ENCODE peak calls at places on chromosomes 4 and X, in five cellular contexts. One of them, this sample, is unnamed.

GRCh38 chr4:188015025-188015778 is 19.6 kb downstream of the ZFP42 start:
- DNase-seq in HepG2: no peak
- DNase-seq in GM12878: no peak
- DNase-seq in SK-N-SH: no peak
- DNase-seq in K562: no peak
- DNase-seq in this sample: no peak

GRCh38 chr4:52788806-52789205 is 37.6 kb upstream of the ERVMER34-1 start:
- DNase-seq in HepG2: no peak
- DNase-seq in GM12878: no peak
- DNase-seq in SK-N-SH: no peak
- DNase-seq in K562: no peak
- DNase-seq in this sample: no peak

GRCh38 chrX:103464774-103465117 is 54.5 kb downstream of the RAB40A start:
- DNase-seq in HepG2: peak
- DNase-seq in GM12878: peak
- DNase-seq in SK-N-SH: peak
- DNase-seq in K562: peak
- DNase-seq in this sample: peak

GRCh38 chr4:4859010-4859798 is at the start of gene MSX1:
- DNase-seq in HepG2: peak
- DNase-seq in GM12878: no peak
- DNase-seq in SK-N-SH: peak
- DNase-seq in K562: peak
- DNase-seq in this sample: peak

GRCh38 chrX:118179161-118179560 is 62.6 kb upstream of the KLHL13 start:
- DNase-seq in HepG2: no peak
- DNase-seq in GM12878: no peak
- DNase-seq in SK-N-SH: no peak
- DNase-seq in K562: no peak
- DNase-seq in this sample: no peak

GRCh38 chrX:114976321-114976720 is 41.1 kb downstream of the IL13RA2 start:
- DNase-seq in HepG2: no peak
- DNase-seq in GM12878: no peak
- DNase-seq in SK-N-SH: no peak
- DNase-seq in K562: no peak
- DNase-seq in this sample: no peak

GRCh38 chrX:1468250-1468772 is 15.6 kb upstream of the ASMTL start:
- DNase-seq in HepG2: no peak
- DNase-seq in GM12878: peak
- DNase-seq in SK-N-SH: no peak
- DNase-seq in K562: no peak
- DNase-seq in this sample: peak

GRCh38 chrX:45566456-45566855 is 365.8 kb upstream of the DIPK2B start:
- DNase-seq in HepG2: no peak
- DNase-seq in GM12878: no peak
- DNase-seq in SK-N-SH: no peak
- DNase-seq in K562: no peak
- DNase-seq in this sample: no peak

GRCh38 chr4:182339246-182339645 is 96.0 kb downstream of the TENM3 start:
- DNase-seq in HepG2: no peak
- DNase-seq in GM12878: no peak
- DNase-seq in SK-N-SH: no peak
- DNase-seq in K562: no peak
- DNase-seq in this sample: no peak

GRCh38 chrX:57918750-57919436 is 8.6 kb upstream of the ZXDA start:
- DNase-seq in HepG2: peak
- DNase-seq in GM12878: no peak
- DNase-seq in SK-N-SH: peak
- DNase-seq in K562: peak
- DNase-seq in this sample: no peak

GRCh38 chr4:3324093-3324815 is 31.4 kb downstream of the RGS12 start:
- DNase-seq in HepG2: no peak
- DNase-seq in GM12878: no peak
- DNase-seq in SK-N-SH: no peak
- DNase-seq in K562: peak
- DNase-seq in this sample: no peak

GRCh38 chr4:77920371-77920770 is 57.7 kb downstream of the MRPL1 start:
- DNase-seq in HepG2: no peak
- DNase-seq in GM12878: no peak
- DNase-seq in SK-N-SH: no peak
- DNase-seq in K562: no peak
- DNase-seq in this sample: no peak

GRCh38 chrX:74423289-74423985 is 2.1 kb downstream of the SLC16A2 start:
- DNase-seq in HepG2: no peak
- DNase-seq in GM12878: no peak
- DNase-seq in SK-N-SH: no peak
- DNase-seq in K562: no peak
- DNase-seq in this sample: no peak

GRCh38 chr4:184437988-184438774 is 36.2 kb downstream of the IRF2 start:
- DNase-seq in HepG2: no peak
- DNase-seq in GM12878: no peak
- DNase-seq in SK-N-SH: no peak
- DNase-seq in K562: no peak
- DNase-seq in this sample: no peak
- TF ChIP-seq RFX5 in HepG2: no peak
- TF ChIP-seq RFX5 in GM12878: no peak
- TF ChIP-seq RFX5 in SK-N-SH: no peak
- TF ChIP-seq RFX5 in K562: no peak
- TF ChIP-seq RFX5 in this sample: no peak

DNA sequence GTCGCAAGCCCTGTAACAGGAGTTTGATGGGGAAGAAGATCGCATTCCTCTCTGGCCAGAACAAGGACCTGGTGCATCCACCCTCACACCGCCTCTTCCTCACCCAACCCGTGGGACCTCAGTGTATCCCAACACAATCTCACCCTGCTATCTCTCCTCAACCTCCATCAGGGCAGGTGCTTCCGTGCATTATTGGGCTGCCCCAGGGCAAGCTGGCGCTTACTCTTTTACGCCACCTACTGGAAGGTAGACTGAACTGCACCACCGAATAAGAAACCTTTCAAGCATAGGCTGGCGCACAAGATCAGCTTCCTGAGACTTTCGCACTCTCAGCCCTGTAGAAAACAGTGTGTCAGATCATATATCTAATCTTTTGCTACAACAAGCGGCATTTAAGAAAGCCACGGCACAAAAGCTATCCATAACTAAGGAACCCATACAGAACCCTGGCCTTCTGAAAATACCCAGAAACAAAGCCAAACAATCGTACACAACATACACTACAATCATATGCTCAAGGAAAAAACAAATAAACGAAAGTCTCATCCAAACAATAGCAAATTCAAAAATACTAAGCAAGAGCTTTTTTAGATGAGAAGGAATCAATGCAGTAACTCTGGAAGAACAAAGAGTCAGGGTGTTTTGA is 209.3 kb downstream of the UGT8 start:
- DNase-seq in HepG2: peak
- DNase-seq in GM12878: no peak
- DNase-seq in SK-N-SH: peak
- DNase-seq in K562: peak
- DNase-seq in this sample: peak
- TF ChIP-seq REST in HepG2: no peak
- TF ChIP-seq REST in GM12878: no peak
- TF ChIP-seq REST in SK-N-SH: no peak
- TF ChIP-seq REST in K562: no peak
- TF ChIP-seq REST in this sample: no peak

DNA sequence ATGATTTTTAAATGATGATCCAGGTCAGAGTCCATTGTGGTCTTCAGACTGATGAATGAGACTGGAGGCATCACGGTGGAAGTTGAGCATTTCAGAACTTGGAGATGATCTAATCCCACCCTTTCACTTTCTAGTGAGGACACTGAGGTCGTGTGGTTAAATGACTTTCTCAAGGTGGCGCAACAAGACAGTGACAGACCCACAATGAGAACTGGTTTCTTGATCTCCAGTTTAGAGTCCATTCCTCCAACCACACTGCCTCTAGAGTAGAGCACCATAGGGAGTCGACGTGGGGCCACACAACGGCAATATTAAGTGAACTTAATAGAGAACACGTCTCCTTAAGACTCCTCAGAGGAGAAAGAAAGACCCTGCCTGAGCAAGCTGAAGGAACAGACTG is 381.0 kb downstream of the UNC5C start:
- DNase-seq in HepG2: no peak
- DNase-seq in GM12878: no peak
- DNase-seq in SK-N-SH: no peak
- DNase-seq in K562: peak
- DNase-seq in this sample: no peak
- TF ChIP-seq RFX5 in HepG2: no peak
- TF ChIP-seq RFX5 in GM12878: no peak
- TF ChIP-seq RFX5 in SK-N-SH: no peak
- TF ChIP-seq RFX5 in K562: no peak
- TF ChIP-seq RFX5 in this sample: no peak

DNA sequence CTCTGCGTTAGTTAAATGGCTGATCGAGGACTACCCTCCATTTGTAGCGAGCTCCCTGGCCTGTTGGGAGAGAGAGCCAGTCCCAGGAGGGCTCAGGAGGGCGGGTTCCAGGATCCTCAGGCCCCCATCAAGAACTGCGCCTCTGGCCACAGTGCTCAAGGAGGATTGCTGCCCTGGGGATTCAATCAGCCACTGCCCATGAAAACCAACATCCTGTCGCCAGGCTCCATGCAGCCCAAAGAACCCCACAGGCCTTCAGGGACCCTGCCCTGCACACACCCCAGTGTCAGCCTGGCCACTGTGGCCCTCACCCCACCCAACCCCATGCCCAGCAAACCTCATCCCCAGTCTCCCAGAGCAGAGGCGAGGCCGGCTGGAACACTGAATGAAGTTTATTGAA is 4.3 kb downstream of the PNMA6F start:
- DNase-seq in HepG2: no peak
- DNase-seq in GM12878: no peak
- DNase-seq in SK-N-SH: no peak
- DNase-seq in K562: no peak
- DNase-seq in this sample: no peak
- TF ChIP-seq REST in HepG2: no peak
- TF ChIP-seq REST in GM12878: no peak
- TF ChIP-seq REST in SK-N-SH: no peak
- TF ChIP-seq REST in K562: no peak
- TF ChIP-seq REST in this sample: no peak

DNA sequence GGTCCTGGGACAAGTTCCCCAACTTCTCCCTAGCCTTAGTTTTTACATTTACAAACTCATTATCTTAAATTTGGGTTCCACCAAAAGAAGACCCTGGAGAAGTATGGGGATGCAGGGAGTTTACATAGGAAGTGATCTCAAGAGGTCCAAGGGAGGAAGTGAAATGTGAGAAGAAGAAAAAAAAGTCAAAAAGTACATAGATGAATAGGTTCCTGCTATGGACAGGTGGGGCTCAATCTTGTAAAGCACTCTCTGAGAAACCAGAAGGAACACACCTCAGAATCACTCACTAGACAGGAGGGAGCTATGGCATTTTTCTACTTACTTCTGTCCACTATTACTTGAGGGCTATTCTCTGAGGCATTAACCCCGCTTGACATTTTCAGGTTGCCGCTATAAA is 56.6 kb downstream of the ARHGAP6 start:
- DNase-seq in HepG2: no peak
- DNase-seq in GM12878: no peak
- DNase-seq in SK-N-SH: no peak
- DNase-seq in K562: no peak
- DNase-seq in this sample: no peak
- TF ChIP-seq RFX5 in HepG2: no peak
- TF ChIP-seq RFX5 in GM12878: no peak
- TF ChIP-seq RFX5 in SK-N-SH: no peak
- TF ChIP-seq RFX5 in K562: no peak
- TF ChIP-seq RFX5 in this sample: no peak

DNA sequence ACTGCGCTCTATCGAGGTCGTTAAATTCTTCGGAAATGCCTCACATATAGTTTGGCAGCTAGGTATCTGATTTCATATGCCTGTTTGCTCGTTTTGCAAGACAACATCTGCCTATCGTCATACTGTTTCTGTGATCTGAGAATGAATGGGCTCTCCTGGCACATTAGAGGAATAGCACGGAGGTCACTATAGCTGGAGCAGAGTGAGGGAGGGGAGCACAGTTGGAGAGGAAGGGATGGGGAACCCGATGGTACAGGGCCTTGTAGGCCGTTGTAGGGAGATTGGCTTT is 552 bp downstream of the IKBKG start:
- DNase-seq in HepG2: no peak
- DNase-seq in GM12878: no peak
- DNase-seq in SK-N-SH: no peak
- DNase-seq in K562: no peak
- DNase-seq in this sample: no peak
- TF ChIP-seq REST in HepG2: no peak
- TF ChIP-seq REST in GM12878: no peak
- TF ChIP-seq REST in SK-N-SH: no peak
- TF ChIP-seq REST in K562: no peak
- TF ChIP-seq REST in this sample: no peak

GRCh38 chrX:68732906-68733493 is 85.5 kb downstream of the STARD8 start:
- DNase-seq in HepG2: peak
- DNase-seq in GM12878: no peak
- DNase-seq in SK-N-SH: peak
- DNase-seq in K562: peak
- DNase-seq in this sample: peak
- TF ChIP-seq RFX5 in HepG2: no peak
- TF ChIP-seq RFX5 in GM12878: no peak
- TF ChIP-seq RFX5 in SK-N-SH: no peak
- TF ChIP-seq RFX5 in K562: no peak
- TF ChIP-seq RFX5 in this sample: no peak

GRCh38 chrX:154411981-154412340 is 622 bp downstream of the TAFAZZIN start:
- DNase-seq in HepG2: peak
- DNase-seq in GM12878: no peak
- DNase-seq in SK-N-SH: peak
- DNase-seq in K562: peak
- DNase-seq in this sample: peak
- TF ChIP-seq REST in HepG2: no peak
- TF ChIP-seq REST in GM12878: no peak
- TF ChIP-seq REST in SK-N-SH: no peak
- TF ChIP-seq REST in K562: no peak
- TF ChIP-seq REST in this sample: no peak

GRCh38 chr4:169070895-169071218 is 60.8 kb upstream of the CBR4 start:
- DNase-seq in HepG2: peak
- DNase-seq in GM12878: no peak
- DNase-seq in SK-N-SH: no peak
- DNase-seq in K562: peak
- DNase-seq in this sample: peak
- TF ChIP-seq RFX5 in HepG2: no peak
- TF ChIP-seq RFX5 in GM12878: no peak
- TF ChIP-seq RFX5 in SK-N-SH: no peak
- TF ChIP-seq RFX5 in K562: no peak
- TF ChIP-seq RFX5 in this sample: no peak

This sample was measured in A549.